ENCODE peak calls at places on chromosomes 12 and 14, in ten cellular contexts. X is NCI-H345; Q is CD8-positive, alpha-beta T cell; N is smooth muscle cell of the brain vasculature; B is activated T-helper 1 cell treated with anti-CD3 and anti-CD28 coated beads, Interleukin-12 subunit alpha, Interleukin-12 subunit beta, Interleukin-2, Interleukin-4 antibody, amounts not matched to agents 30 ng/mL and 10 ng/mL and 1 ng/mL, durations not matched to agents 14 hours and 24 hours and 36 hours; T is left cardiac atrium; K is AG08395; D is ACHN; H is iris pigment epithelial cell; C is tibial nerve. P is an unnamed sample.

GRCh38 chr12:22670762-22671161 is 45.8 kb downstream of the ETNK1 start:
- DNase-seq in D (peak), C (no peak), K (no peak), B (no peak), Q (no peak), T (no peak), H (peak), N (no peak), X (no peak), P (no peak)

GRCh38 chr12:124509676-124510300 is 57.6 kb downstream of the NCOR2 start:
- DNase-seq in B (no peak), X (no peak), T (peak), N (no peak), D (no peak), Q (no peak), H (peak), C (peak), K (peak), P (no peak)

GRCh38 chr14:38129705-38130104 is 78.0 kb upstream of the SSTR1 start:
- DNase-seq in B (no peak), N (no peak), D (no peak), T (no peak), Q (no peak), X (no peak), K (no peak), C (no peak), H (no peak), P (no peak)

GRCh38 chr12:132210223-132211055 is 66.2 kb downstream of the NOC4L start:
- DNase-seq in D (no peak), T (no peak), N (no peak), C (no peak), K (no peak), Q (no peak), X (no peak), B (no peak), H (no peak), P (no peak)

GRCh38 chr14:98623806-98624430 is 648.1 kb downstream of the BCL11B start:
- DNase-seq in K (no peak), D (no peak), Q (no peak), B (no peak), H (no peak), X (peak), N (no peak), T (no peak), C (peak), P (no peak)

GRCh38 chr14:89251066-89251465 is 166.0 kb downstream of the FOXN3 start:
- DNase-seq in N (no peak), Q (no peak), C (no peak), K (no peak), X (no peak), T (no peak), D (no peak), B (no peak), H (peak), P (no peak)

GRCh38 chr12:115337693-115338543 is 653.9 kb upstream of the TBX3 start:
- DNase-seq in D (peak), H (peak), B (no peak), N (peak), T (peak), C (peak), Q (no peak), X (peak), K (peak), P (no peak)

GRCh38 chr14:69360438-69361108 is 37.5 kb downstream of the ERH start:
- DNase-seq in T (no peak), B (no peak), D (no peak), C (no peak), Q (no peak), N (no peak), X (no peak), H (no peak), K (no peak), P (no peak)

GRCh38 chr14:86574778-86575129 is 1044.8 kb downstream of the FLRT2 start:
- DNase-seq in D (no peak), T (no peak), Q (no peak), B (no peak), H (no peak), N (no peak), K (no peak), X (no peak), C (no peak), P (no peak)

GRCh38 chr12:120798696-120799095 is 73.1 kb downstream of the ACADS start:
- DNase-seq in X (peak), K (no peak), N (no peak), T (no peak), D (no peak), B (no peak), C (no peak), Q (no peak), H (no peak), P (no peak)

GRCh38 chr14:104504172-104504735 is 75.3 kb upstream of the C14orf180 start:
- DNase-seq in N (no peak), T (no peak), B (no peak), Q (peak), X (no peak), K (no peak), H (no peak), D (no peak), C (no peak), P (peak)

GRCh38 chr14:102732924-102733323 is 44.3 kb upstream of the TRAF3 start:
- DNase-seq in H (no peak), D (no peak), B (no peak), X (no peak), Q (no peak), K (no peak), C (no peak), T (no peak), N (no peak), P (no peak)

GRCh38 chr12:105245291-105245690 is 9.3 kb upstream of the APPL2 start:
- DNase-seq in D (no peak), T (no peak), B (no peak), Q (no peak), N (no peak), K (no peak), H (no peak), X (no peak), C (no peak), P (no peak)

GRCh38 chr14:73661872-73662271 is 17.1 kb downstream of the DNAL1 start:
- DNase-seq in D (peak), Q (no peak), X (no peak), B (no peak), H (no peak), K (no peak), C (no peak), N (no peak), T (no peak), P (no peak)

GRCh38 chr12:128966411-128966810 is 113.1 kb downstream of the GLT1D1 start:
- DNase-seq in N (no peak), K (no peak), X (peak), H (no peak), C (no peak), B (no peak), T (no peak), D (no peak), Q (no peak), P (no peak)

GRCh38 chr12:78085562-78086182 is 255.0 kb downstream of the NAV3 start:
- DNase-seq in B (no peak), X (no peak), D (no peak), N (no peak), C (no peak), K (peak), T (no peak), H (peak), Q (no peak), P (no peak)

GRCh38 chr14:36654185-36655053 is 7.2 kb upstream of the PAX9 start:
- DNase-seq in X (no peak), N (no peak), Q (no peak), T (no peak), D (no peak), B (no peak), H (no peak), C (no peak), K (no peak), P (no peak)

GRCh38 chr12:96044017-96044985 is 8.9 kb upstream of the LTA4H start:
- DNase-seq in H (peak), B (no peak), K (peak), D (no peak), T (no peak), C (no peak), Q (no peak), X (no peak), N (no peak), P (no peak)

GRCh38 chr12:108090107-108090899 is 38.8 kb upstream of the WSCD2 start:
- DNase-seq in C (no peak), H (no peak), T (no peak), Q (no peak), X (no peak), N (no peak), B (no peak), K (no peak), D (no peak), P (no peak)

GRCh38 chr12:68565391-68565903 is 45.3 kb upstream of the RAP1B start:
- DNase-seq in N (no peak), X (no peak), T (no peak), Q (no peak), D (peak), C (no peak), K (peak), H (peak), B (no peak), P (no peak)

GRCh38 chr14:88346048-88346639 is 23.1 kb upstream of the KCNK10 start:
- DNase-seq in N (no peak), X (peak), T (no peak), C (no peak), K (no peak), Q (no peak), B (no peak), D (no peak), H (no peak), P (no peak)

GRCh38 chr12:19959353-19959752 is 409.0 kb upstream of the PDE3A start:
- DNase-seq in K (peak), T (no peak), C (no peak), Q (no peak), B (no peak), X (no peak), D (no peak), H (peak), N (no peak), P (no peak)

GRCh38 chr14:53621986-53622385 is 334.6 kb downstream of the BMP4 start:
- DNase-seq in C (no peak), H (no peak), N (no peak), D (no peak), Q (no peak), T (no peak), B (no peak), X (no peak), K (no peak), P (no peak)

GRCh38 chr12:64891629-64892028 is 67.2 kb downstream of the TBC1D30 start:
- DNase-seq in B (no peak), C (no peak), N (no peak), Q (no peak), T (no peak), H (no peak), K (no peak), X (no peak), D (no peak), P (no peak)

GRCh38 chr14:73149753-73150152 is 13.4 kb downstream of the PSEN1 start:
- DNase-seq in K (no peak), N (no peak), D (no peak), H (peak), T (no peak), X (no peak), C (no peak), B (no peak), Q (no peak), P (no peak)

GRCh38 chr12:64633940-64634337 is 23.6 kb downstream of the RASSF3 start:
- DNase-seq in N (no peak), Q (peak), H (peak), T (peak), X (no peak), D (peak), C (no peak), K (peak), B (no peak), P (no peak)

P was measured in activated CD4-positive, alpha-beta memory T cell treated with anti-CD3 and anti-CD28 coated beads, Interleukin-2, amount 10 ng/mL, durations not matched to agents 7 days and 5 days.